ENCODE peak calls at places on chromosomes 11 and 22, in eight cellular contexts. R is HCT116, S is HepG2, B is astrocyte, N is OCI-LY7, Y is mammary epithelial cell, K is GM12878, H is IMR-90. J is an unnamed sample.

GRCh38 chr22:42680648-42681047 is 31.5 kb upstream of the CYB5R3 start:
- DNase-seq in R (peak; percentile 66), S (no peak), B (peak; percentile 92), N (no peak), Y (peak; percentile 95), K (no peak), H (peak; percentile 98), J (peak; percentile 92)

GRCh38 chr11:36425593-36426206 is 84.4 kb downstream of the TRAF6 start:
- DNase-seq in R (no peak), S (no peak), B (peak; percentile 65), N (no peak), Y (no peak), K (no peak), H (peak; percentile 52), J (no peak)

GRCh38 chr11:118156531-118157185 is 4.0 kb upstream of the SCN4B start:
- DNase-seq in R (no peak), S (no peak), B (no peak), N (no peak), Y (no peak), K (no peak), H (no peak), J (no peak)

GRCh38 chr11:125245299-125245698 is 80.7 kb downstream of the PKNOX2 start:
- DNase-seq in R (no peak), S (no peak), B (no peak), N (no peak), Y (peak; percentile 6), K (no peak), H (peak; percentile 4), J (no peak)

GRCh38 chr22:44193537-44193896 is 12.8 kb downstream of the PARVG start:
- DNase-seq in R (no peak), S (no peak), B (no peak), N (no peak), Y (peak; percentile 55), K (no peak), H (no peak), J (peak; percentile 86)

GRCh38 chr22:41301085-41302015 is at the start of gene ZC3H7B:
- DNase-seq in R (no peak), S (peak; percentile 76), B (peak; percentile 58), N (peak; percentile 92), Y (peak; percentile 80), K (peak; percentile 28), H (peak; percentile 74), J (peak; percentile 77)

GRCh38 chr22:35424081-35424480 is 24.1 kb downstream of the MCM5 start:
- DNase-seq in R (no peak), S (no peak), B (no peak), N (no peak), Y (no peak), K (no peak), H (no peak), J (no peak)

GRCh38 chr11:133941546-133941945 is 15.2 kb downstream of the IGSF9B start:
- DNase-seq in R (no peak), S (no peak), B (no peak), N (no peak), Y (no peak), K (no peak), H (no peak), J (no peak)

GRCh38 chr11:119886667-119887230 is 157.7 kb upstream of the NECTIN1 start:
- DNase-seq in R (no peak), S (no peak), B (no peak), N (no peak), Y (no peak), K (no peak), H (no peak), J (no peak)

GRCh38 chr22:46029036-46029435 is 52.1 kb upstream of the WNT7B start:
- DNase-seq in R (no peak), S (no peak), B (no peak), N (no peak), Y (no peak), K (no peak), H (no peak), J (no peak)

GRCh38 chr11:118054712-118055640 is 21.9 kb upstream of the TMPRSS4 start:
- DNase-seq in R (no peak), S (no peak), B (peak; percentile 1), N (no peak), Y (no peak), K (no peak), H (no peak), J (no peak)

GRCh38 chr11:606245-606644 is 9.5 kb downstream of the IRF7 start:
- DNase-seq in R (no peak), S (no peak), B (peak; percentile 58), N (no peak), Y (peak; percentile 89), K (no peak), H (no peak), J (no peak)

GRCh38 chr11:65124480-65125196 is 2.5 kb downstream of the MRPL49 start:
- DNase-seq in R (no peak), S (no peak), B (no peak), N (no peak), Y (no peak), K (no peak), H (no peak), J (no peak)

GRCh38 chr11:64712430-64713030 is 10.5 kb downstream of the NRXN2 start:
- DNase-seq in R (no peak), S (no peak), B (no peak), N (no peak), Y (no peak), K (no peak), H (no peak), J (no peak)

DNA sequence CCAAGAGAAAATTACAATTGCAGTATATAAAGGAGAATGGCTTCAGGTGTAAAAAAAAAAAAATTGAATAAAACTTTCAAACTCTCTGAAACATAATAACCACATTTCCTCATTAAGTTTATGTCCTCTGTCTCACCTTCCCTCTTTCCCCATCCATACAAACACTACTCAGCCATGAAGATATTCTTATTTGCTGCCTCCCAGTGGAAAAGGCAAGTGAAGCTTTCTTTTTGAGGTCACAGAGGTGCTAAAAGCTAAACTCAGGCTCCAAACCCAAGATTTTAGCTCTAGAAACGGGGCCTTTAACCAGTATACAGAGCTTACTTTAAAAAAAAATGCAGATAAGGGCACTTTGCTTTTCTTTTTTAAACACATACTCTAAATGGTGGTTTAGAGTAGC is 1568.5 kb downstream of the FAM181B start:
- DNase-seq in R (no peak), S (no peak), B (no peak), N (no peak), Y (no peak), K (no peak), H (no peak), J (no peak)
- TF ChIP-seq CTCF in R (no peak), S (peak; percentile 13), B (no peak), N (no peak), Y (peak; percentile 38), K (no peak), H (no peak), J (no peak)

GRCh38 chr11:37830532-37830931 is 1232.5 kb upstream of the RAG2 start:
- DNase-seq in R (no peak), S (no peak), B (no peak), N (no peak), Y (no peak), K (no peak), H (no peak), J (no peak)
- H3K4me2 ChIP-seq in R (no peak overlapping the region), S (no peak overlapping the region), B (no peak overlapping the region), N (no peak overlapping the region), Y (no peak overlapping the region), K (no peak overlapping the region), H (no peak overlapping the region), J (no peak overlapping the region)

GRCh38 chr22:38222797-38223119 is 21.0 kb downstream of the MAFF start:
- DNase-seq in R (no peak), S (no peak), B (no peak), N (no peak), Y (peak; percentile 42), K (no peak), H (no peak), J (no peak)

GRCh38 chr22:38221407-38221806 is 19.6 kb downstream of the MAFF start:
- DNase-seq in R (no peak), S (no peak), B (no peak), N (no peak), Y (no peak), K (no peak), H (no peak), J (no peak)

GRCh38 chr22:38221908-38222796 is 20.4 kb downstream of the MAFF start:
- DNase-seq in R (no peak), S (no peak), B (no peak), N (peak; percentile 17), Y (no peak), K (no peak), H (no peak), J (no peak)

GRCh38 chr22:38220653-38221386 is 19.0 kb downstream of the MAFF start:
- DNase-seq in R (no peak), S (no peak), B (no peak), N (no peak), Y (no peak), K (no peak), H (no peak), J (no peak)

DNA sequence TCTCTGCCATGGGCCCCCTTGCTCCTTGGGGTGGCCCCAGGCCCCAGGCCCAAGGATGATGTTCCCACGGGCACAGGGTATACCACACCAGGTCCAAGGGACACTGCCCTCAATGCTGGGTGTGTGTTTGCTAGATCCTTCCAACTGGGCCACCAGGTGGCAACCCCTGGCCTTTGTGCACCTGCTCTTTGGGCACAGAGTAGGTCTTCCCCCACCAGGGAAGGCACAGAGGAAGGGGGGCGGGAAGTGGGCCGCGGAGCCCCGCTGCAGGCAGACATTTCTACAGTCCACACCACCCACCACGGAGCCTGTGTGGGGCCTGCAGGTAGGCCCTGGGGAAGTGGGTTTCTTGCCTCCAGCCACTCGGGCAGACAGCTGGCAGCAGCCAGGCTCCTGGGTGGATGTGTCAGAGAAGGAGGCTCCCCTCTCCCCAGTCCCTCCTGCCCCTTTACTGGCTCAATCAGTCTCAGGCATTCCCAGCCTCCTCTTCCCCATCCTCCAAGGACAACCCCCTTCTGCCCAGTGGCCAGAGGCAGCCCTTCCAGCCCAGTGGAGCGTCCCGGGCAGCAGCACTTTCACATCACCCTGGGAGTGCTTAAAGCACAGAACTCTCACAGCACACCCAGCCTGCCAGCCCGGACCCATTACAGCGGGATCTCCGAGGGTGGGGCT is 21.6 kb downstream of the MAFF start:
- DNase-seq in R (no peak), S (no peak), B (no peak), N (peak; percentile 65), Y (no peak), K (no peak), H (no peak), J (no peak)
- TF ChIP-seq CTCF in R (no peak), S (peak; percentile 38), B (no peak), N (peak; percentile 72), Y (peak; percentile 13), K (peak; percentile 6), H (no peak), J (peak; percentile 56)

GRCh38 chr11:79066456-79067354 is 374.1 kb downstream of the TENM4 start:
- DNase-seq in R (no peak), S (no peak), B (no peak), N (no peak), Y (no peak), K (no peak), H (no peak), J (no peak)

GRCh38 chr11:79070518-79070917 is 370.3 kb downstream of the TENM4 start:
- DNase-seq in R (no peak), S (no peak), B (no peak), N (no peak), Y (no peak), K (no peak), H (no peak), J (no peak)

GRCh38 chr11:79069504-79069903 is 371.3 kb downstream of the TENM4 start:
- DNase-seq in R (no peak), S (no peak), B (no peak), N (no peak), Y (no peak), K (no peak), H (no peak), J (no peak)

GRCh38 chr11:79068356-79068755 is 372.5 kb downstream of the TENM4 start:
- DNase-seq in R (no peak), S (no peak), B (no peak), N (no peak), Y (no peak), K (no peak), H (peak; percentile 77), J (no peak)

GRCh38 chr11:79067355-79067685 is 373.5 kb downstream of the TENM4 start:
- DNase-seq in R (no peak), S (no peak), B (no peak), N (no peak), Y (no peak), K (no peak), H (no peak), J (no peak)
- H3K4me2 ChIP-seq in R (no peak overlapping the region), S (no peak overlapping the region), B (peak overlapping the region; percentile 75), N (no peak overlapping the region), Y (no peak overlapping the region), K (no peak overlapping the region), H (no peak overlapping the region), J (no peak overlapping the region)

J was measured in PC-9.